ENCODE peak calls at places on chromosomes 2 and 18, in six cellular contexts. H, I, N, Y, V and W are unnamed samples.

GRCh38 chr2:129458006-129458405 is 521.5 kb upstream of the RAB6C start:
- DNase-seq in H (no peak), I (no peak), N (no peak), Y (no peak), V (no peak), W (no peak)

GRCh38 chr18:48193521-48194251 is 215.5 kb downstream of the ZBTB7C start:
- DNase-seq in H (no peak), I (no peak), N (no peak), Y (no peak), V (no peak), W (no peak)

GRCh38 chr2:120287183-120288015 is 34.7 kb downstream of the RALB start:
- DNase-seq in H (peak), I (no peak), N (peak), Y (peak), V (no peak), W (no peak)

GRCh38 chr2:35035883-35036282 is 1319.7 kb upstream of the CRIM1 start:
- DNase-seq in H (no peak), I (no peak), N (no peak), Y (no peak), V (no peak), W (no peak)

GRCh38 chr2:189580662-189581353 is at the start of gene SLC40A1:
- DNase-seq in H (peak), I (peak), N (peak), Y (peak), V (peak), W (peak)

GRCh38 chr2:175926272-175926671 is 75.8 kb downstream of the LNPK start:
- DNase-seq in H (peak), I (no peak), N (peak), Y (no peak), V (no peak), W (no peak)

GRCh38 chr2:44778221-44778654 is 163.3 kb upstream of the SIX3 start:
- DNase-seq in H (no peak), I (no peak), N (peak), Y (no peak), V (no peak), W (no peak)

GRCh38 chr2:152240559-152241231 is 65.1 kb upstream of the STAM2 start:
- DNase-seq in H (peak), I (no peak), N (peak), Y (no peak), V (no peak), W (no peak)

GRCh38 chr2:61946661-61947060 is 41.2 kb downstream of the COMMD1 start:
- DNase-seq in H (peak), I (no peak), N (peak), Y (no peak), V (no peak), W (no peak)

GRCh38 chr2:75098856-75099255 is 100.5 kb downstream of the TACR1 start:
- DNase-seq in H (peak), I (no peak), N (peak), Y (peak), V (no peak), W (no peak)

GRCh38 chr18:9475643-9476580 is 599 bp downstream of the RALBP1 start:
- DNase-seq in H (peak), I (no peak), N (peak), Y (no peak), V (no peak), W (no peak)

GRCh38 chr2:166112193-166112605 is 15.6 kb downstream of the SCN1A start:
- DNase-seq in H (peak), I (no peak), N (peak), Y (no peak), V (no peak), W (no peak)

GRCh38 chr2:66526171-66526570 is 91.2 kb downstream of the MEIS1 start:
- DNase-seq in H (no peak), I (no peak), N (no peak), Y (no peak), V (no peak), W (no peak)

GRCh38 chr2:69184224-69184623 is 171.2 kb downstream of the ANTXR1 start:
- DNase-seq in H (no peak), I (no peak), N (no peak), Y (no peak), V (no peak), W (no peak)

GRCh38 chr2:170715062-170715931 is at the start of gene SP5:
- DNase-seq in H (peak), I (no peak), N (peak), Y (peak), V (peak), W (peak)

GRCh38 chr2:112229365-112229764 is 25.5 kb downstream of the ZC3H8 start:
- DNase-seq in H (no peak), I (no peak), N (peak), Y (no peak), V (no peak), W (no peak)

GRCh38 chr2:236667526-236667925 is 97.9 kb downstream of the ACKR3 start:
- DNase-seq in H (no peak), I (no peak), N (no peak), Y (no peak), V (no peak), W (no peak)

GRCh38 chr18:9346775-9347174 is 12.2 kb downstream of the TWSG1 start:
- DNase-seq in H (no peak), I (no peak), N (no peak), Y (no peak), V (no peak), W (no peak)

GRCh38 chr2:219125225-219125885 is 35.3 kb downstream of the NHEJ1 start:
- DNase-seq in H (peak), I (no peak), N (peak), Y (peak), V (no peak), W (no peak)
- TF ChIP-seq CTCF in H (no peak), I (no peak), N (no peak), Y (no peak), V (no peak), W (no peak)

GRCh38 chr18:34224423-34225217 is at the start of gene NOL4:
- DNase-seq in H (no peak), I (no peak), N (peak), Y (peak), V (peak), W (peak)
- TF ChIP-seq CTCF in H (no peak), I (no peak), N (no peak), Y (no peak), V (peak), W (peak)

GRCh38 chr2:84653302-84653701 is 137.0 kb downstream of the DNAH6 start:
- DNase-seq in H (peak), I (no peak), N (no peak), Y (no peak), V (no peak), W (no peak)
- TF ChIP-seq CTCF in H (peak), I (no peak), N (no peak), Y (no peak), V (no peak), W (no peak)

DNA sequence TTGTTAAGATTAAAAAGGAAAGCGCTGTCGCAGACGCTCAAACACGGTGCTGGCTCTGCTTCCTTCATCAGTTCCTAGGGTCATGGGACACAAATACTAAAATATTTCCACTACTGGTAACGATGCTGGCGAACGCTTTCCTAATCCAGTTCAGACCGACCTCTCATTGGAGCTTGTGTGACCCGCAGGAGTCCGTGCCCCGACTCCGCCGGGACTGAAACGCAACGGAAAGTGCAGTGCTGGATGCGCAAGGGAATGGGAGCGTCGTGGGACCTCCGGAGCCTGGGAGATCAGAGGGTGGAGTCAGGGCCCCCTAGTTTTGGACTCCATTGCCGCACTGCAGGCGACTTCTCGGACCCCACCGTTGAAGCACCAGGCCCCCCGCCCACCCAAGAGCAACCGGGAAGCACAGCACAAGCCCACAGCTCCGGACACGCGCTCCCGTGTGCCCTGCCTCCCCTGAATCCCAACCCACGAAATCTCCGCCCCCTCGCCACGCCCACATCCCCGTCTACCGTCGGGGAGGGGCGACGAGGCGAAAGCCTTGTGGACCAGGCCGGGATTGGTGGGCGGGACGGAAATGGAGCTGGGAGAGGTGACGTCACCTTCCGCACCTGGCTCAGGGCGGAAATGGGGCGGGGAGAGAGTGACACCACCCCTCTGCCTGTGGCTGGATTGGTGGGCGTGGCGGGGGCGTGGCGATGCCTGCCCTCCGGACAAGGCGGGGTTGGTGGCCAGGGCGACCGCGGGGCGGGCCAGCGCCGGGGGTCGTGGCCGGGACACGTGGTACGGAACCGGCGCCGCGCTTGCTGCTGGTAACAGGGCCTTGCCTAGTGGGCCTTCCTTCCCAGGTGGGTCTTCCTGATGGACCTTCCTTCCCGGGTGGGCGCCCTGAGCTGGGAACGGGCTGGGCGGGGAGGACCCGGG is at the start of gene CNDP2:
- DNase-seq in H (peak), I (peak), N (peak), Y (peak), V (peak), W (peak)
- TF ChIP-seq CTCF in H (no peak), I (no peak), N (no peak), Y (no peak), V (no peak), W (no peak)

DNA sequence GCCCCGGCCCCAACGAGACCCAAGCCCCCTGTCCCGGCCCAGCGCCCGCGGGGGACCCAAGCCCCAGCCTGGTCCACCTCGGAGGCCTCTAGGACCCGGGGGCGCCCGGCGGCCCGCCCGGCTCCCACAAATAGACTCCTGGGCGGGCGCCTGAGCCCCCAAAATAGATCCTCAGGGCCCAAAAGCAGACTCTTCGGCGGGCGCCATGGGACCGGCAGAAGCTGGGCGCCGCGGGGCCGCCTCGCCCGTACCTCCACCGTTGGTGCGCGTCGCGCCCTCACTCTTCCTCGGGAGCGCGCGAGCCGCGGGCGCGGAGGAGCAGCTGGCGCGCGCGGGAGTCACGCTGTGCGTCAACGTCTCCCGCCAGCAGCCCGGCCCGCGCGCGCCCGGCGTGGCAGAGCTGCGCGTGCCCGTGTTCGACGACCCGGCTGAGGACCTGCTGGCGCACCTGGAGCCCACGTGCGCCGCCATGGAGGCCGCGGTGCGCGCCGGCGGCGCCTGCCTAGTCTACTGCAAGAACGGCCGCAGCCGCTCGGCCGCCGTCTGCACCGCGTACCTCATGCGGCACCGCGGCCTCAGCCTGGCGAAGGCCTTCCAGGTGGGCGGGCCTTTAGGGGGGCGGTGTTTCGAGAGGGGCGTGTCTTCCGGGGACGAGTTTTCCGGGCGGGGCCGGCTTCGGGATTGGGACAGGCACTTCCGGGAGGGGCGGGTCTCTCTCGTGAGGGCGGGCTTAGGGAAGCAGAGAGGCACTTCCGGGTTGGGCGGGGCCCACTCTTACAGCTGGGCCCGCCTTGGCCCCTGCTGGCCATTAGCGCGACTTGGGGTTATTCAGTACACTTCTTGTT is 545 bp downstream of the DUSP28 start:
- DNase-seq in H (peak), I (peak), N (peak), Y (peak), V (peak), W (peak)
- TF ChIP-seq CTCF in H (peak), I (peak), N (peak), Y (peak), V (peak), W (peak)

DNA sequence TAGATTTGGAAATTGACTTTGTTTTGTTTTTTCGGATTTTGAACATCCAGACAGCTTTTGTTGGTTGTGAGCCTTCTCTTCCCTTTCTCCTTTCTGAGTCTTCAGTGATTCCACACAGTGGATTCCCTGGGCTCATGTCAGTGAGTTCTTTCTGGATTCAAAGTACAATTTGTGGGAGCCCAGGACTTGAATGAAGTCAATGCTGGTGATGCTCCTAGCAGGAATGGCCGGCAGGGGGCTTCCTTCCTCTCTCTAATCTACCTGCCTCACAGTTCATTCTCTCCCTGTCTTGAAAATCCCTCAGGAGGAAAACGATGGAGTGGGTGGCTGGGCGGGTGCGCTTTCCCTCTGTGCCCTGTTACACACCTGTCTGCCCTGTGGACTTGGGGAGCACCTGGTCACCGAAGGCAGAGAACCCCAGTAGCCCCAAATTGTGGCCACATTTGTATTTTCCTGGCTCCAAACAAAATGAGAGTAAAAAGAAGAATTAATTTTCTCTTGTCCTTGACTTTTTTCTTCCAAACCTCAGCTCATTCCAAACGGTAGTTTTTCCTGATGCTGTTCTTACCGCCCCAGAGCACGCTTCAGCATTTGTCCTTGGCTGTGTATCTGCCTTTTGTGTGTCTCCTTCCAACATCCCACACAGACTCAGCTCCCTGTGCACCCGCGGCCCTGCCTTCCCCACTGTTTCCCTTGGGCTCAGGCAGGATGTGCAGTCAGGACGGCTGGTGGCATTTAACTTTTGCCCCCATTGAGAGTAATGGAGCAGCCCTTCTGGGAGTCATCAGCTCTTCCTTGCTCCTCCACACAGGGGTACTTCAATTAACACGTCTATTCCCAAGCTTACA is 86.6 kb downstream of the MARCO start:
- DNase-seq in H (peak), I (no peak), N (peak), Y (peak), V (peak), W (no peak)
- TF ChIP-seq CTCF in H (peak), I (no peak), N (peak), Y (peak), V (peak), W (peak)

GRCh38 chr2:160022162-160022561 is 40.3 kb downstream of the PLA2R1 start:
- DNase-seq in H (no peak), I (no peak), N (peak), Y (no peak), V (no peak), W (no peak)
- TF ChIP-seq CTCF in H (peak), I (no peak), N (peak), Y (no peak), V (peak), W (peak)

DNA sequence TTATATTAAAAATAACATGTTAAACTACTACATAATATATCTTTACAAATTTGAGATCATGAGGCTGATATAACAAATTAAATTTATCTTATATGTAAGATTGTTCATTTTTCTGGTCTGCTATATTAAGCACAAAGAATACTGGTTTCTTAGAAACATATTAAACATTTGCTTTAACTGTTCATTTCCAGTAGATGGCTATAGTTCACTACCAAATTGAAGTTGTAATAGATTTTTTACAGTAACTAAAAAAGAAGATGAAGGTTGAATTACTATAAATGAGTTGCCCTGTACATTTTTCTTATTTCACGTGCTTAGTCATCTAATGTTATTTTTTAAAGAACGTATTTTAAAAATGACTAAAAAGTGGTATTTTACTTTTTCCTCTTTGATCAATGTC is 57.0 kb downstream of the ZNF407 start:
- DNase-seq in H (peak), I (no peak), N (peak), Y (no peak), V (no peak), W (no peak)
- TF ChIP-seq CTCF in H (peak), I (no peak), N (no peak), Y (no peak), V (peak), W (peak)